ENCODE peak calls at places on chromosomes 11 and 22, in eight cellular contexts. Z is AG08395; T is activated naive CD8-positive, alpha-beta T cell treated with anti-CD3 and anti-CD28 coated beads, Interleukin-2, amount 50 U/mL, for 24 hours; W is spleen; F is tibial nerve; M is activated CD4-positive, alpha-beta T cell treated with anti-CD3 and anti-CD28 coated beads for 4 hours; P is H54; O is ureter. R is an unnamed sample.

GRCh38 chr11:2929880-2930704 is 872 bp upstream of the PHLDA2 start:
- DNase-seq in O (no peak), M (peak; percentile 39), W (peak; percentile 82), Z (peak; percentile 34), F (no peak), P (peak; percentile 63), T (peak; percentile 67), R (no peak)

GRCh38 chr22:46027219-46028068 is 50.5 kb upstream of the WNT7B start:
- DNase-seq in Z (peak; percentile 31), W (peak; percentile 86), F (no peak), T (no peak), P (no peak), M (no peak), O (no peak), R (no peak)

GRCh38 chr22:38139901-38140300 is 29.4 kb upstream of the BAIAP2L2 start:
- DNase-seq in Z (no peak), O (no peak), T (no peak), P (no peak), W (no peak), F (no peak), M (no peak), R (no peak)

GRCh38 chr11:12727556-12728070 is 53.4 kb downstream of the TEAD1 start:
- DNase-seq in O (no peak), T (no peak), Z (no peak), P (no peak), W (no peak), F (no peak), M (no peak), R (no peak)

GRCh38 chr11:74326665-74327064 is 15.2 kb upstream of the P4HA3 start:
- DNase-seq in O (no peak), W (no peak), Z (no peak), T (no peak), F (no peak), M (no peak), P (no peak), R (no peak)

GRCh38 chr11:130001491-130002351 is 914 bp downstream of the PRDM10 start:
- DNase-seq in W (no peak), M (peak; percentile 33), P (peak; percentile 10), O (peak; percentile 49), T (peak; percentile 38), F (peak; percentile 28), Z (peak; percentile 17), R (no peak)

GRCh38 chr11:89293966-89294679 is 116.4 kb downstream of the TYR start:
- DNase-seq in T (no peak), Z (no peak), M (no peak), P (no peak), O (no peak), W (no peak), F (no peak), R (no peak)

GRCh38 chr11:92180226-92180625 is 44.4 kb upstream of the FAT3 start:
- DNase-seq in F (no peak), Z (no peak), T (no peak), M (no peak), O (no peak), P (no peak), W (no peak), R (no peak)

GRCh38 chr22:20610243-20610686 is 102.9 kb downstream of the MED15 start:
- DNase-seq in F (no peak), Z (no peak), P (no peak), W (no peak), T (no peak), M (no peak), O (no peak), R (no peak)

GRCh38 chr11:3841426-3842304 is 906 bp upstream of the RHOG start:
- DNase-seq in O (peak; percentile 85), F (peak; percentile 80), P (peak; percentile 75), Z (peak; percentile 82), T (no peak), M (peak; percentile 93), W (peak; percentile 97), R (peak; percentile 42)

GRCh38 chr11:120880791-120881190 is 143.1 kb upstream of the TBCEL start:
- DNase-seq in T (no peak), W (no peak), M (no peak), O (no peak), Z (peak; percentile 20), P (no peak), F (no peak), R (no peak)

GRCh38 chr11:125348141-125348651 is 147.9 kb downstream of the FEZ1 start:
- DNase-seq in W (peak; percentile 67), M (no peak), Z (no peak), T (no peak), O (no peak), P (no peak), F (no peak), R (no peak)

GRCh38 chr22:25282671-25283561 is 63.5 kb downstream of the CRYBB2 start:
- DNase-seq in F (no peak), T (no peak), O (no peak), P (no peak), W (no peak), M (no peak), Z (no peak), R (no peak)